ENCODE peak calls at places on chromosomes 13 and 19, in five cellular contexts. Y, P, C, K and A are unnamed samples.

GRCh38 chr19:16969127-16969526 is 57.5 kb downstream of the CPAMD8 start:
- DNase-seq in Y (no peak), K (peak), C (peak), P (no peak), A (no peak)

GRCh38 chr19:2340496-2341246 is 12.2 kb downstream of the SPPL2B start:
- DNase-seq in Y (no peak), P (no peak), C (no peak), K (no peak), A (no peak)

GRCh38 chr13:52356327-52356726 is 49.6 kb downstream of the THSD1 start:
- DNase-seq in C (no peak), K (no peak), Y (no peak), P (no peak), A (no peak)

GRCh38 chr13:30735025-30735967 is at the start of gene ALOX5AP:
- DNase-seq in Y (no peak), P (no peak), K (peak), C (no peak), A (no peak)

GRCh38 chr13:94548382-94549240 is 47.3 kb downstream of the TGDS start:
- DNase-seq in Y (peak), K (peak), P (no peak), C (peak), A (no peak)

GRCh38 chr13:93248627-93249047 is 22.0 kb downstream of the GPC6 start:
- DNase-seq in P (no peak), K (no peak), Y (peak), C (peak), A (no peak)

GRCh38 chr19:43673702-43674629 is 4.0 kb upstream of the PLAUR start:
- DNase-seq in P (no peak), C (no peak), Y (no peak), K (no peak), A (no peak)

GRCh38 chr13:60417734-60418133 is 20.7 kb downstream of the TDRD3 start:
- DNase-seq in C (no peak), P (no peak), K (no peak), Y (no peak), A (no peak)

GRCh38 chr19:42250666-42251531 is 4.0 kb downstream of the ERF start:
- DNase-seq in K (peak), C (no peak), P (no peak), Y (peak), A (no peak)

GRCh38 chr19:498977-499623 is 2.8 kb downstream of the MADCAM1 start:
- DNase-seq in P (no peak), K (no peak), C (no peak), Y (no peak), A (no peak)

GRCh38 chr19:49677232-49677881 is at the start of gene PRMT1:
- DNase-seq in P (no peak), Y (no peak), C (no peak), K (no peak), A (no peak)

GRCh38 chr19:43779820-43780219 is 953 bp downstream of the KCNN4 start:
- DNase-seq in P (no peak), K (no peak), Y (no peak), C (no peak), A (no peak)